ENCODE peak calls at places on chromosomes 7 and 10, in four cellular contexts. C is IMR-90, Z is endothelial cell of umbilical vein, Q is body of pancreas. T is an unnamed sample. For H3K4me1, the result is how much of the 10 kb centered on the place peaks cover.

GRCh38 chr10:68423522-68423921 is 16.4 kb upstream of the RUFY2 start:
- DNase-seq in C (no peak), Z (peak), Q (no peak), T (no peak)

GRCh38 chr10:78362406-78363022 is 328.9 kb downstream of the RPS24 start:
- DNase-seq in C (no peak), Z (peak), Q (peak), T (no peak)

GRCh38 chr10:6052247-6053221 is 9.6 kb downstream of the IL2RA start:
- DNase-seq in C (no peak), Z (no peak), Q (no peak), T (no peak)

GRCh38 chr10:18822156-18822555 is 162.9 kb downstream of the ARL5B start:
- DNase-seq in C (peak), Z (no peak), Q (peak), T (no peak)

GRCh38 chr10:28988980-28989379 is 299.9 kb upstream of the LYZL1 start:
- DNase-seq in C (no peak), Z (no peak), Q (no peak), T (no peak)

GRCh38 chr10:79159785-79160184 is 91.0 kb downstream of the ZMIZ1 start:
- DNase-seq in C (peak), Z (peak), Q (peak), T (no peak)

GRCh38 chr10:94133239-94133638 is 139.5 kb downstream of the PLCE1 start:
- DNase-seq in C (no peak), Z (no peak), Q (peak), T (peak)

GRCh38 chr10:67884313-67884841 is at the start of gene SIRT1:
- DNase-seq in C (peak), Z (peak), Q (peak), T (peak)

GRCh38 chr7:210401-210925 is 18.1 kb downstream of the FAM20C start:
- DNase-seq in C (no peak), Z (no peak), Q (no peak), T (no peak)

GRCh38 chr7:13198741-13199140 is 511.3 kb downstream of the ARL4A start:
- DNase-seq in C (peak), Z (no peak), Q (no peak), T (no peak)

GRCh38 chr10:130631139-130631864 is 495.1 kb downstream of the GLRX3 start:
- DNase-seq in C (no peak), Z (no peak), Q (peak), T (no peak)

GRCh38 chr10:86074294-86074693 is 292.3 kb downstream of the GRID1 start:
- DNase-seq in C (no peak), Z (no peak), Q (no peak), T (no peak)

GRCh38 chr10:74901867-74902439 is 75.6 kb downstream of the KAT6B start:
- DNase-seq in C (no peak), Z (no peak), Q (no peak), T (no peak)

GRCh38 chr10:74900297-74900696 is 73.9 kb downstream of the KAT6B start:
- DNase-seq in C (no peak), Z (no peak), Q (no peak), T (no peak)

GRCh38 chr10:74898201-74898976 is 72.0 kb downstream of the KAT6B start:
- DNase-seq in C (peak), Z (no peak), Q (no peak), T (no peak)

GRCh38 chr10:74903491-74903890 is 77.1 kb downstream of the KAT6B start:
- DNase-seq in C (no peak), Z (no peak), Q (no peak), T (no peak)

GRCh38 chr10:74901240-74901827 is 74.9 kb downstream of the KAT6B start:
- DNase-seq in C (no peak), Z (no peak), Q (no peak), T (no peak)
- H3K4me1 ChIP-seq in C (under half), Z (under half), Q (under half), T (under half)

GRCh38 chr7:150404785-150405583 is 25.9 kb downstream of the ZNF775 start:
- DNase-seq in C (peak), Z (peak), Q (peak), T (peak)
- TF ChIP-seq POLR2A in C (peak), Z (peak), Q (peak), T (peak)

GRCh38 chr10:59857049-59857448 is 49.3 kb downstream of the CCDC6 start:
- DNase-seq in C (peak), Z (no peak), Q (no peak), T (no peak)
- TF ChIP-seq CTCF in C (no peak), Z (no peak), Q (no peak), T (no peak)

GRCh38 chr7:30988346-30989005 is 24.7 kb downstream of the GHRHR start:
- DNase-seq in C (no peak), Z (no peak), Q (peak), T (no peak)
- H3K4me1 ChIP-seq in C (under half), Z (under half), Q (under half), T (under half)

GRCh38 chr7:100837099-100837836 is 9.9 kb upstream of the EPHB4 start:
- DNase-seq in C (peak), Z (peak), Q (peak), T (peak)
- TF ChIP-seq POLR2A in C (no peak), Z (peak), Q (peak), T (peak)

GRCh38 chr7:70810558-70811139 is 321.3 kb upstream of the GALNT17 start:
- DNase-seq in C (no peak), Z (no peak), Q (no peak), T (no peak)

GRCh38 chr7:70808876-70809275 is 323.1 kb upstream of the GALNT17 start:
- DNase-seq in C (no peak), Z (no peak), Q (no peak), T (no peak)

GRCh38 chr7:70807650-70808049 is 324.3 kb upstream of the GALNT17 start:
- DNase-seq in C (no peak), Z (no peak), Q (no peak), T (no peak)

GRCh38 chr7:70812511-70812910 is 319.4 kb upstream of the GALNT17 start:
- DNase-seq in C (no peak), Z (no peak), Q (no peak), T (no peak)
- TF ChIP-seq CTCF in C (peak), Z (no peak), Q (no peak), T (no peak)

T was measured in prostate gland.